ENCODE peak calls at places on chromosomes 13 and 19, in four cellular contexts. S is foreskin fibroblast; H is epithelial cell of prostate; W is CD8-positive, alpha-beta T cell. T is an unnamed sample.

GRCh38 chr19:920051-920857 is 3.1 kb downstream of the KISS1R start:
- DNase-seq in W (no peak), S (no peak), H (no peak), T (no peak)

GRCh38 chr13:110044521-110045200 is 258.3 kb upstream of the IRS2 start:
- DNase-seq in W (no peak), S (peak), H (no peak), T (no peak)

GRCh38 chr13:111898956-111899713 is 167.8 kb upstream of the SOX1 start:
- DNase-seq in H (no peak), S (no peak), W (no peak), T (no peak)

GRCh38 chr13:99559560-99559959 is 58.3 kb downstream of the TM9SF2 start:
- DNase-seq in S (no peak), W (no peak), H (no peak), T (no peak)

GRCh38 chr13:110107568-110108347 is 199.2 kb downstream of the COL4A1 start:
- DNase-seq in S (no peak), W (no peak), H (no peak), T (no peak)

GRCh38 chr13:68199271-68199670 is 969.1 kb upstream of the PCDH9 start:
- DNase-seq in W (no peak), H (no peak), S (no peak), T (no peak)

GRCh38 chr19:11125994-11126685 is 29.4 kb downstream of the SPC24 start:
- DNase-seq in H (no peak), W (peak), S (peak), T (peak)

GRCh38 chr19:49835562-49835961 is 15.4 kb upstream of the PTOV1 start:
- DNase-seq in W (no peak), H (no peak), S (no peak), T (no peak)

GRCh38 chr19:13633109-13633508 is 126.8 kb upstream of the CACNA1A start:
- DNase-seq in S (peak), H (no peak), W (no peak), T (peak)

GRCh38 chr19:31378404-31378803 is 29.2 kb upstream of the TSHZ3 start:
- DNase-seq in H (no peak), S (peak), W (no peak), T (peak)

GRCh38 chr13:50170447-50171037 is 155.3 kb downstream of the KCNRG start:
- DNase-seq in S (no peak), H (no peak), W (no peak), T (peak)

GRCh38 chr19:48301886-48302599 is 23.3 kb upstream of the EMP3 start:
- DNase-seq in H (no peak), W (no peak), S (no peak), T (no peak)

GRCh38 chr13:33087790-33088189 is 71.6 kb downstream of the KL start:
- DNase-seq in W (no peak), S (no peak), H (no peak), T (no peak)

GRCh38 chr13:84933797-84934196 is 865.4 kb downstream of the SLITRK6 start:
- DNase-seq in H (no peak), W (no peak), S (no peak), T (peak)

GRCh38 chr19:32265991-32266390 is 79.4 kb upstream of the ZNF507 start:
- DNase-seq in S (no peak), H (no peak), W (no peak), T (no peak)

GRCh38 chr13:72875233-72875632 is 93.3 kb downstream of the PIBF1 start:
- DNase-seq in S (no peak), W (no peak), H (no peak), T (no peak)

GRCh38 chr13:40781717-40782116 is 7.7 kb upstream of the SLC25A15 start:
- DNase-seq in H (no peak), S (no peak), W (no peak), T (no peak)

T was measured in OCI-M1.